ENCODE peak calls at places on chromosome 5, in nine cellular contexts. R, U, T, Y, H, B, E, D and X are unnamed samples.

GRCh38 chr5:144276034-144276822 is 105.6 kb downstream of the KCTD16 start:
- DNase-seq in Y (no peak), R (no peak), U (no peak), B (no peak), T (no peak), D (no peak), E (no peak), H (no peak), X (no peak)

GRCh38 chr5:99928490-99928889 is 606.7 kb upstream of the FAM174A start:
- DNase-seq in Y (no peak), T (no peak), B (no peak), U (no peak), R (no peak), E (no peak), D (no peak), H (no peak), X (no peak)

GRCh38 chr5:6717687-6718086 is 4.5 kb downstream of the TENT4A start:
- DNase-seq in B (peak), H (no peak), R (no peak), E (no peak), T (no peak), D (no peak), Y (no peak), U (no peak), X (no peak)

GRCh38 chr5:57529864-57530263 is 47.3 kb upstream of the ACTBL2 start:
- DNase-seq in B (no peak), Y (no peak), R (no peak), D (no peak), U (no peak), E (no peak), H (no peak), T (no peak), X (no peak)

GRCh38 chr5:159362190-159362589 is 31.9 kb upstream of the IL12B start:
- DNase-seq in Y (no peak), U (no peak), D (no peak), H (no peak), B (no peak), T (peak), E (no peak), R (no peak), X (no peak)

GRCh38 chr5:43874772-43875171 is 271.8 kb downstream of the NNT start:
- DNase-seq in D (peak), U (no peak), B (no peak), E (peak), H (peak), Y (no peak), R (no peak), T (no peak), X (no peak)

GRCh38 chr5:150503386-150503785 is 4.5 kb upstream of the NDST1 start:
- DNase-seq in B (no peak), U (no peak), T (no peak), R (no peak), Y (no peak), H (no peak), D (no peak), E (no peak), X (no peak)

GRCh38 chr5:124740055-124740454 is 6.4 kb downstream of the ZNF608 start:
- DNase-seq in T (no peak), Y (no peak), U (no peak), D (no peak), R (no peak), E (no peak), H (no peak), B (no peak), X (no peak)

GRCh38 chr5:83741571-83741970 is 20.9 kb upstream of the HAPLN1 start:
- DNase-seq in T (no peak), Y (no peak), B (no peak), D (no peak), U (no peak), E (no peak), R (no peak), H (no peak), X (no peak)

GRCh38 chr5:92391-93220 is 638 bp downstream of the PLEKHG4B start:
- DNase-seq in D (no peak), R (peak), Y (no peak), B (no peak), H (no peak), E (no peak), U (no peak), T (no peak), X (no peak)

GRCh38 chr5:150999704-151000452 is 20.5 kb upstream of the GPX3 start:
- DNase-seq in E (no peak), R (no peak), U (no peak), Y (no peak), T (no peak), B (no peak), H (no peak), D (peak), X (no peak)

GRCh38 chr5:96115467-96115812 is 153.8 kb upstream of the ELL2 start:
- DNase-seq in R (no peak), B (no peak), Y (no peak), U (no peak), D (no peak), H (no peak), E (no peak), T (no peak), X (no peak)

GRCh38 chr5:61906820-61907219 is 399.2 kb upstream of the KIF2A start:
- DNase-seq in T (no peak), R (no peak), U (no peak), E (no peak), H (no peak), Y (no peak), D (no peak), B (no peak), X (no peak)

GRCh38 chr5:130337179-130337888 is 433.1 kb downstream of the CHSY3 start:
- DNase-seq in R (no peak), U (peak), D (peak), Y (no peak), T (no peak), E (peak), H (no peak), B (no peak), X (peak)

GRCh38 chr5:159504857-159505304 is 174.6 kb upstream of the IL12B start:
- DNase-seq in B (peak), U (no peak), T (no peak), E (no peak), D (peak), R (no peak), H (no peak), Y (no peak), X (no peak)

GRCh38 chr5:55911784-55912653 is 60.9 kb downstream of the IL31RA start:
- DNase-seq in Y (no peak), E (no peak), T (no peak), R (no peak), B (no peak), U (no peak), D (no peak), H (no peak), X (no peak)

GRCh38 chr5:26940981-26941380 is 97.4 kb downstream of the CDH9 start:
- DNase-seq in U (no peak), D (peak), H (no peak), B (no peak), E (no peak), R (no peak), Y (no peak), T (no peak), X (no peak)

GRCh38 chr5:142888469-142889085 is 118.4 kb downstream of the ARHGAP26 start:
- DNase-seq in B (peak), R (peak), U (no peak), H (peak), E (no peak), D (peak), Y (no peak), T (no peak), X (no peak)

GRCh38 chr5:42641321-42642005 is 115.2 kb upstream of the CCDC152 start:
- DNase-seq in Y (no peak), E (no peak), R (no peak), H (no peak), U (no peak), D (peak), B (no peak), T (no peak), X (no peak)

GRCh38 chr5:63050916-63051315 is 472.3 kb downstream of the LRRC70 start:
- DNase-seq in U (no peak), H (no peak), D (peak), B (no peak), E (no peak), R (no peak), T (no peak), Y (no peak), X (no peak)

GRCh38 chr5:10685103-10685502 is 75.9 kb downstream of the DAP start:
- DNase-seq in T (no peak), R (no peak), H (no peak), E (no peak), Y (no peak), U (no peak), D (no peak), B (no peak), X (no peak)

GRCh38 chr5:131212471-131213021 is 41.8 kb downstream of the LYRM7 start:
- DNase-seq in U (no peak), R (no peak), E (no peak), Y (no peak), B (no peak), T (no peak), H (no peak), D (no peak), X (no peak)

GRCh38 chr5:107705390-107706014 is 34.8 kb upstream of the EFNA5 start:
- DNase-seq in Y (no peak), T (no peak), B (no peak), R (no peak), H (no peak), D (peak), U (peak), E (no peak), X (peak)

GRCh38 chr5:33827885-33828284 is 63.9 kb downstream of the ADAMTS12 start:
- DNase-seq in B (no peak), R (no peak), H (no peak), U (no peak), E (no peak), D (no peak), Y (no peak), T (no peak), X (no peak)

GRCh38 chr5:44225231-44226160 is 163.7 kb downstream of the FGF10 start:
- DNase-seq in D (peak), Y (no peak), T (no peak), B (no peak), R (no peak), H (no peak), U (no peak), E (no peak), X (no peak)

GRCh38 chr5:77483662-77484061 is 8.5 kb downstream of the WDR41 start:
- DNase-seq in U (no peak), E (no peak), Y (no peak), R (no peak), T (peak), B (no peak), D (no peak), H (no peak), X (no peak)

GRCh38 chr5:122014232-122014940 is 52.6 kb downstream of the SRFBP1 start:
- DNase-seq in T (no peak), R (no peak), B (no peak), H (no peak), D (peak), Y (no peak), U (no peak), E (no peak), X (no peak)

GRCh38 chr5:132310141-132310834 is 16.1 kb downstream of the SLC22A4 start:
- DNase-seq in U (no peak), R (no peak), E (no peak), H (no peak), T (no peak), Y (no peak), B (no peak), D (no peak), X (no peak)

GRCh38 chr5:33231935-33232334 is 208.8 kb upstream of the TARS1 start:
- DNase-seq in T (no peak), E (peak), R (no peak), Y (no peak), B (no peak), H (no peak), U (no peak), D (peak), X (peak)

GRCh38 chr5:119435436-119436132 is 16.7 kb upstream of the HSD17B4 start:
- DNase-seq in U (peak), B (peak), T (no peak), Y (peak), R (no peak), D (peak), H (peak), E (no peak), X (no peak)

GRCh38 chr5:88745093-88745696 is 137.8 kb downstream of the MEF2C start:
- DNase-seq in E (no peak), T (no peak), Y (no peak), R (no peak), D (no peak), U (no peak), H (no peak), B (no peak), X (no peak)

GRCh38 chr5:138354926-138355378 is 2.5 kb downstream of the KDM3B start:
- DNase-seq in U (no peak), E (peak), R (peak), D (peak), H (peak), B (no peak), T (no peak), Y (no peak), X (peak)

GRCh38 chr5:64758916-64759315 is 9.6 kb downstream of the SREK1IP1 start:
- DNase-seq in R (no peak), U (no peak), T (no peak), B (no peak), Y (no peak), H (no peak), D (no peak), E (no peak), X (no peak)

GRCh38 chr5:177372534-177372896 is 11.7 kb upstream of the SLC34A1 start:
- DNase-seq in U (no peak), D (no peak), T (no peak), H (no peak), B (no peak), E (no peak), R (no peak), Y (no peak), X (no peak)

GRCh38 chr5:177372910-177373309 is 11.3 kb upstream of the SLC34A1 start:
- DNase-seq in H (no peak), B (no peak), D (no peak), E (no peak), T (no peak), R (no peak), Y (no peak), U (no peak), X (no peak)

GRCh38 chr5:177371120-177371537 is 13.1 kb upstream of the SLC34A1 start:
- DNase-seq in R (no peak), E (no peak), U (no peak), H (no peak), T (no peak), B (no peak), D (no peak), Y (no peak), X (no peak)

GRCh38 chr5:177370488-177371119 is 12.9 kb downstream of the RGS14 start:
- DNase-seq in D (peak), E (peak), H (peak), R (peak), U (peak), Y (peak), B (peak), T (no peak), X (no peak)

DNA sequence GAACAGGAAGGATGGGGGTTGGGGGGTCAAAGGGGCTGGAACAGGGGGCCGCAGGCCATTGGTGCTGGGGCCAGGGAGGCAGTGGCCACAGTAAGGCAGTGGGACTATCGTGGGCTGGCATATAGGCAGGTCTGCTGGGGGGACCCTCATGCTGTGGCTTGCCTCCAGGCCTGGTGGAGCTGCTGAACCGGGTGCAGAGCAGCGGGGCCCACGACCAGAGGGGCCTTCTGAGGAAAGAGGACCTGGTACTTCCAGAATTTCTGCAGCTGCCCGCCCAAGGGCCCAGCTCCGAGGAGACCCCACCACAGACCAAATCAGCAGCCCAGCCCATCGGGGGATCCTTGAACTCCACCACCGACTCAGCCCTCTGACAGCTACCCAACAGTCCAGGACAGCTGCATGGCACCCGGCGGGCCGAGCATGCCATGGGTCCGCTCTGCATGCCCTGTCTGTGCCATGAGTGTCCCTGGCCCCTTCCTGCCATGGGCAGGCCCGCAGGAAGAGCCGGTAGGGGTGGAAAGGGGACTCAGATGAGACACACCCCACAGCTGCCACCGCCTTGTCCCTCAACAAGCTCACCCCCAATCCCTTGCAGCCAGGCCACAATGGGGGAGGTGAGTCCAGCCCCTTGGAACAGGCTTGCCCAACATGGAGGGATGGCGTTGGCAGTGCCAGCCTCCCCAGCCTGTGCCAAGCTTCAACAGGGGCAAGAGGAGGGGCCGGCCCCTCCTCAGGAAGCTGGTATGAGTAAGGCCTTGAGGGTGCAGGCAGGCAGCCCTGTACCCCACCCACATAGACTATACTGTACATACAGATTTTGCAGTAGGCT is 12.3 kb upstream of the SLC34A1 start:
- DNase-seq in Y (no peak), T (no peak), B (no peak), U (no peak), D (no peak), E (no peak), H (no peak), R (no peak), X (no peak)
- H3K4me3 ChIP-seq in Y (peak), T (no peak), B (no peak), U (no peak), D (no peak), E (no peak), H (peak), R (no peak), X (peak)

GRCh38 chr5:66171349-66172344 is 27.5 kb downstream of the SREK1 start:
- DNase-seq in R (peak), T (no peak), U (peak), E (peak), B (peak), Y (peak), H (peak), D (peak), X (peak)
- TF ChIP-seq CTCF in R (peak), T (no peak), U (peak), E (peak), B (peak), Y (peak), H (peak), D (peak), X (no peak)

DNA sequence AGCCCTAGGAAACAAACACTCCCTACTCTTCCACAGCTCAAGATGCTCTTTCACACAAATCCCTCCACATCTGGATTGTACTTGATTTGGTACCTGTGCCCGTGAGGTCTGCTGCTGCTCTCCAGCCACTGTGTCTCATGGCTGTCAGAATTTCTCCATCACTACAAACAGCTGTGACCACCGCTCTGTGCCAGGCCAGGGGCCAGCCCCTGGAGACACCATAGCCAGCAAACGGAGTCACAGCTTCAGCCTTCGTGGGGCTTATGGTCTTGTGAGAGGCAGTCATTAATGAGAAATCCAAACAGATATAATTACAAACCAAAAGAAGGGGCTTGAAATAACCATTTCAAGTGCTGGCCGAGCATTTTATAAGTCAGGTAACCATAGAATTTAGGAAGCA is 43.6 kb downstream of the ADAM19 start:
- DNase-seq in H (no peak), E (no peak), U (no peak), Y (no peak), T (no peak), D (no peak), B (no peak), R (no peak), X (no peak)
- H3K4me3 ChIP-seq in H (no peak), E (no peak), U (no peak), Y (no peak), T (no peak), D (no peak), B (no peak), R (no peak), X (no peak)

GRCh38 chr5:133336969-133337410 is 275.4 kb downstream of the FSTL4 start:
- DNase-seq in Y (no peak), U (no peak), H (no peak), R (no peak), E (no peak), D (no peak), T (no peak), B (no peak), X (no peak)
- TF ChIP-seq CTCF in Y (no peak), U (no peak), H (no peak), R (no peak), E (no peak), D (no peak), T (no peak), B (no peak), X (no peak)

GRCh38 chr5:179275381-179275878 is 69.8 kb downstream of the ADAMTS2 start:
- DNase-seq in B (no peak), H (no peak), D (no peak), T (no peak), R (no peak), U (no peak), E (no peak), Y (no peak), X (no peak)
- H3K4me3 ChIP-seq in B (no peak), H (no peak), D (no peak), T (no peak), R (no peak), U (no peak), E (peak), Y (no peak), X (no peak)

GRCh38 chr5:39376293-39376714 is 12.0 kb upstream of the C9 start:
- DNase-seq in Y (no peak), H (peak), D (peak), B (peak), T (no peak), R (peak), U (no peak), E (peak), X (no peak)
- TF ChIP-seq CTCF in Y (peak), H (peak), D (peak), B (peak), T (peak), R (peak), U (peak), E (peak), X (peak)